ENCODE peak calls at places on chromosomes 5 and 9, in four cellular contexts. One of them, this sample, is unnamed.

GRCh38 chr9:22954550-22954949 is 507.9 kb downstream of the DMRTA1 start:
- DNase-seq in effector memory CD4-positive, alpha-beta T cell: no peak
- DNase-seq in naive thymus-derived CD4-positive, alpha-beta T cell: no peak
- DNase-seq in HCT116: no peak
- DNase-seq in this sample: no peak

GRCh38 chr9:91102269-91102668 is 259.4 kb downstream of the AUH start:
- DNase-seq in effector memory CD4-positive, alpha-beta T cell: no peak
- DNase-seq in naive thymus-derived CD4-positive, alpha-beta T cell: no peak
- DNase-seq in HCT116: no peak
- DNase-seq in this sample: no peak

GRCh38 chr5:68285857-68286611 is 70.5 kb downstream of the PIK3R1 start:
- DNase-seq in effector memory CD4-positive, alpha-beta T cell: no peak
- DNase-seq in HCT116: peak; percentile 44
- DNase-seq in naive thymus-derived CD4-positive, alpha-beta T cell: peak; percentile 62
- DNase-seq in this sample: peak; percentile 53

GRCh38 chr5:13992795-13993194 is 48.3 kb upstream of the DNAH5 start:
- DNase-seq in naive thymus-derived CD4-positive, alpha-beta T cell: no peak
- DNase-seq in HCT116: no peak
- DNase-seq in effector memory CD4-positive, alpha-beta T cell: no peak
- DNase-seq in this sample: no peak

GRCh38 chr5:11985993-11986392 is 81.7 kb upstream of the CTNND2 start:
- DNase-seq in naive thymus-derived CD4-positive, alpha-beta T cell: no peak
- DNase-seq in effector memory CD4-positive, alpha-beta T cell: no peak
- DNase-seq in HCT116: no peak
- DNase-seq in this sample: no peak

GRCh38 chr9:97427885-97428284 is 16.0 kb downstream of the TDRD7 start:
- DNase-seq in effector memory CD4-positive, alpha-beta T cell: no peak
- DNase-seq in HCT116: no peak
- DNase-seq in naive thymus-derived CD4-positive, alpha-beta T cell: no peak
- DNase-seq in this sample: no peak

GRCh38 chr9:133119461-133120342 is 1.3 kb downstream of the RALGDS start:
- DNase-seq in naive thymus-derived CD4-positive, alpha-beta T cell: no peak
- DNase-seq in effector memory CD4-positive, alpha-beta T cell: no peak
- DNase-seq in HCT116: no peak
- DNase-seq in this sample: no peak

GRCh38 chr5:139951983-139952382 is 91.1 kb downstream of the NRG2 start:
- DNase-seq in HCT116: no peak
- DNase-seq in naive thymus-derived CD4-positive, alpha-beta T cell: no peak
- DNase-seq in effector memory CD4-positive, alpha-beta T cell: no peak
- DNase-seq in this sample: no peak

GRCh38 chr5:136084698-136085097 is 47.9 kb upstream of the SMAD5 start:
- DNase-seq in naive thymus-derived CD4-positive, alpha-beta T cell: no peak
- DNase-seq in HCT116: no peak
- DNase-seq in effector memory CD4-positive, alpha-beta T cell: no peak
- DNase-seq in this sample: no peak

GRCh38 chr9:88497224-88497623 is 37.8 kb upstream of the NXNL2 start:
- DNase-seq in naive thymus-derived CD4-positive, alpha-beta T cell: no peak
- DNase-seq in HCT116: no peak
- DNase-seq in effector memory CD4-positive, alpha-beta T cell: no peak
- DNase-seq in this sample: no peak

GRCh38 chr9:2966846-2967372 is 123.0 kb upstream of the PUM3 start:
- DNase-seq in HCT116: no peak
- DNase-seq in effector memory CD4-positive, alpha-beta T cell: no peak
- DNase-seq in naive thymus-derived CD4-positive, alpha-beta T cell: no peak
- DNase-seq in this sample: no peak

GRCh38 chr9:110191616-110192015 is 16.3 kb downstream of the C9orf152 start:
- DNase-seq in effector memory CD4-positive, alpha-beta T cell: no peak
- DNase-seq in naive thymus-derived CD4-positive, alpha-beta T cell: no peak
- DNase-seq in HCT116: no peak
- DNase-seq in this sample: no peak

GRCh38 chr5:104189909-104190308 is 627.3 kb upstream of the NUDT12 start:
- DNase-seq in naive thymus-derived CD4-positive, alpha-beta T cell: no peak
- DNase-seq in HCT116: no peak
- DNase-seq in effector memory CD4-positive, alpha-beta T cell: no peak
- DNase-seq in this sample: no peak

GRCh38 chr5:75007537-75007847 is 44.9 kb downstream of the GCNT4 start:
- DNase-seq in effector memory CD4-positive, alpha-beta T cell: no peak
- DNase-seq in naive thymus-derived CD4-positive, alpha-beta T cell: no peak
- DNase-seq in HCT116: no peak
- DNase-seq in this sample: no peak

GRCh38 chr9:75188756-75189155 is 100.4 kb downstream of the OSTF1 start:
- DNase-seq in effector memory CD4-positive, alpha-beta T cell: no peak
- DNase-seq in HCT116: no peak
- DNase-seq in naive thymus-derived CD4-positive, alpha-beta T cell: no peak
- DNase-seq in this sample: no peak

GRCh38 chr5:175823731-175824525 is 47.5 kb upstream of the CPLX2 start:
- DNase-seq in effector memory CD4-positive, alpha-beta T cell: no peak
- DNase-seq in naive thymus-derived CD4-positive, alpha-beta T cell: no peak
- DNase-seq in HCT116: no peak
- DNase-seq in this sample: no peak

DNA sequence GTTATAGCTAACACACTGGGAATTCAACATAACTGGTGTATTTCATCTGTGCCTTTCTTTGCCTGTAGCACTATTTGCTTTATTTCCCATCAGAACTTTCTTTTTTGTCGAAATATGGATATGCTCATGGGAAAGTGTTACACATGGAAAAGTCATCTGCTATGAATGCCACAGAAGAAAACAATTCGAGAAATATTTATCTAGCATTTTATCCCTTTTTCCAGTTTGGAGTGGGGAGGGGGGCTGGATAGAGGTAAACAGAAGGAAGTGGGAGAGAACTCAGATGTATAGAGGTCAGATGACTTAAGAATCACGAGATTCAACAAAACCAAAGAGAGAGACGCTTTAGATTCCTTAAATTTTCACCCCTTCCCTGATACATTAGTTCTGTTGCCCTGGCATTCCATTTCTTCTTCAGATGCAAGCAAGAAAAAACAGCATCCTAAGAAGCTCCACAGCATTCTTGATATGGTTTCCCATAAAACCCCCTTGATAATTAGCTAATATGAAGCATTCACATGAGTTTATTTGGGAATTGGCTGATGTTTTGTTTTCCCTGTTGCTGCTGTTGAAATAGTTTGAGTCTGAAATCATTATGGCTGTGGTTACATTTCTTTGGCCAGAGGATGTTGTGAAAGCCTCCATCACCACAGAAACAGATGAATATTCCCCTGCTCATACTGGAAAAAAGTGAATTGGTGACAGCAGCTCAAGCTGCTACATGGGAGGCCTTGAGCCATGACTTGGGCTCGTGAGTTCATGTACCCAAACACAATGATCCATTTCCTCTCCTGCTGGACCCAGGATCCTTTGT is 335.8 kb upstream of the DAB2 start:
- DNase-seq in HCT116: no peak
- DNase-seq in effector memory CD4-positive, alpha-beta T cell: no peak
- DNase-seq in naive thymus-derived CD4-positive, alpha-beta T cell: no peak
- DNase-seq in this sample: peak; percentile 86
- H3K27ac ChIP-seq in HCT116: no peak overlapping the region
- H3K27ac ChIP-seq in effector memory CD4-positive, alpha-beta T cell: no peak overlapping the region
- H3K27ac ChIP-seq in naive thymus-derived CD4-positive, alpha-beta T cell: no peak overlapping the region
- H3K27ac ChIP-seq in this sample: no peak overlapping the region

GRCh38 chr9:121279841-121280388 is 12.0 kb downstream of the GSN start:
- DNase-seq in naive thymus-derived CD4-positive, alpha-beta T cell: no peak
- DNase-seq in effector memory CD4-positive, alpha-beta T cell: no peak
- DNase-seq in HCT116: no peak
- DNase-seq in this sample: no peak
- H3K4me1 ChIP-seq in naive thymus-derived CD4-positive, alpha-beta T cell: no peaks in the 10 kb centered on the region
- H3K4me1 ChIP-seq in effector memory CD4-positive, alpha-beta T cell: no peaks in the 10 kb centered on the region
- H3K4me1 ChIP-seq in HCT116: peaks cover 86% of the 10 kb centered on the region
- H3K4me1 ChIP-seq in this sample: peaks cover 93% of the 10 kb centered on the region

GRCh38 chr9:38067611-38067891 is 1.5 kb downstream of the SHB start:
- DNase-seq in effector memory CD4-positive, alpha-beta T cell: no peak
- DNase-seq in naive thymus-derived CD4-positive, alpha-beta T cell: no peak
- DNase-seq in HCT116: no peak
- DNase-seq in this sample: no peak
- H3K27ac ChIP-seq in effector memory CD4-positive, alpha-beta T cell: no peak overlapping the region
- H3K27ac ChIP-seq in naive thymus-derived CD4-positive, alpha-beta T cell: no peak overlapping the region
- H3K27ac ChIP-seq in HCT116: peak overlapping the region; percentile 98
- H3K27ac ChIP-seq in this sample: peak overlapping the region; percentile 89

GRCh38 chr5:150500905-150501304 is 7.0 kb upstream of the NDST1 start:
- DNase-seq in HCT116: no peak
- DNase-seq in naive thymus-derived CD4-positive, alpha-beta T cell: no peak
- DNase-seq in effector memory CD4-positive, alpha-beta T cell: no peak
- DNase-seq in this sample: no peak

GRCh38 chr5:150503977-150504620 is 3.8 kb upstream of the NDST1 start:
- DNase-seq in naive thymus-derived CD4-positive, alpha-beta T cell: no peak
- DNase-seq in effector memory CD4-positive, alpha-beta T cell: no peak
- DNase-seq in HCT116: no peak
- DNase-seq in this sample: no peak

GRCh38 chr5:150503386-150503785 is 4.5 kb upstream of the NDST1 start:
- DNase-seq in HCT116: no peak
- DNase-seq in naive thymus-derived CD4-positive, alpha-beta T cell: no peak
- DNase-seq in effector memory CD4-positive, alpha-beta T cell: no peak
- DNase-seq in this sample: no peak

GRCh38 chr5:150502106-150502505 is 5.8 kb upstream of the NDST1 start:
- DNase-seq in naive thymus-derived CD4-positive, alpha-beta T cell: no peak
- DNase-seq in effector memory CD4-positive, alpha-beta T cell: no peak
- DNase-seq in HCT116: no peak
- DNase-seq in this sample: no peak

GRCh38 chr5:150502847-150503246 is 5.1 kb upstream of the NDST1 start:
- DNase-seq in effector memory CD4-positive, alpha-beta T cell: no peak
- DNase-seq in HCT116: no peak
- DNase-seq in naive thymus-derived CD4-positive, alpha-beta T cell: no peak
- DNase-seq in this sample: no peak
- H3K4me1 ChIP-seq in effector memory CD4-positive, alpha-beta T cell: no peaks in the 10 kb centered on the region
- H3K4me1 ChIP-seq in HCT116: peaks cover 47% of the 10 kb centered on the region
- H3K4me1 ChIP-seq in naive thymus-derived CD4-positive, alpha-beta T cell: no peaks in the 10 kb centered on the region
- H3K4me1 ChIP-seq in this sample: peaks cover 88% of the 10 kb centered on the region

GRCh38 chr9:35558185-35558584 is 46.9 kb upstream of the TESK1 start:
- DNase-seq in HCT116: no peak
- DNase-seq in effector memory CD4-positive, alpha-beta T cell: no peak
- DNase-seq in naive thymus-derived CD4-positive, alpha-beta T cell: no peak
- DNase-seq in this sample: no peak
- H3K27ac ChIP-seq in HCT116: no peak overlapping the region
- H3K27ac ChIP-seq in effector memory CD4-positive, alpha-beta T cell: no peak overlapping the region
- H3K27ac ChIP-seq in naive thymus-derived CD4-positive, alpha-beta T cell: no peak overlapping the region
- H3K27ac ChIP-seq in this sample: no peak overlapping the region

GRCh38 chr5:27900761-27901160 is 862.4 kb upstream of the CDH9 start:
- DNase-seq in effector memory CD4-positive, alpha-beta T cell: no peak
- DNase-seq in HCT116: no peak
- DNase-seq in naive thymus-derived CD4-positive, alpha-beta T cell: no peak
- DNase-seq in this sample: no peak
- H3K4me1 ChIP-seq in effector memory CD4-positive, alpha-beta T cell: no peaks in the 10 kb centered on the region
- H3K4me1 ChIP-seq in HCT116: no peaks in the 10 kb centered on the region
- H3K4me1 ChIP-seq in naive thymus-derived CD4-positive, alpha-beta T cell: no peaks in the 10 kb centered on the region
- H3K4me1 ChIP-seq in this sample: no peaks in the 10 kb centered on the region

GRCh38 chr9:129138144-129138462 is 26.9 kb downstream of the PTPA start:
- DNase-seq in effector memory CD4-positive, alpha-beta T cell: no peak
- DNase-seq in HCT116: no peak
- DNase-seq in naive thymus-derived CD4-positive, alpha-beta T cell: no peak
- DNase-seq in this sample: no peak
- H3K27ac ChIP-seq in effector memory CD4-positive, alpha-beta T cell: no peak overlapping the region
- H3K27ac ChIP-seq in HCT116: peak overlapping the region; percentile 99
- H3K27ac ChIP-seq in naive thymus-derived CD4-positive, alpha-beta T cell: no peak overlapping the region
- H3K27ac ChIP-seq in this sample: peak overlapping the region; percentile 69